ENCODE peak calls at places on chromosomes 11 and 22, in four cellular contexts. A is COLO829; Z is stimulated activated CD4-positive, alpha-beta T cell treated with anti-CD3 and anti-CD28 coated beads, Interleukin-2, amount 100 ng/mL, for 24 hours; W is activated T-helper 1 cell treated with anti-CD3 and anti-CD28 coated beads, Interleukin-2, amount 50 U/mL, for 16 hours. Q is an unnamed sample.

GRCh38 chr22:49433717-49434611 is 393.7 kb downstream of the BRD1 start:
- DNase-seq in A (no peak), Z (no peak), W (no peak), Q (no peak)

GRCh38 chr11:34084637-34085036 is 20.8 kb upstream of the NAT10 start:
- DNase-seq in Z (no peak), A (no peak), W (no peak), Q (no peak)

GRCh38 chr11:21711341-21711740 is 481.5 kb upstream of the ANO5 start:
- DNase-seq in A (no peak), Z (no peak), W (no peak), Q (no peak)

GRCh38 chr11:8267280-8267679 is 3.6 kb upstream of the LMO1 start:
- DNase-seq in W (no peak), A (no peak), Z (no peak), Q (no peak)

GRCh38 chr22:20069331-20070042 is 10.6 kb upstream of the DGCR8 start:
- DNase-seq in W (no peak), A (no peak), Z (no peak), Q (no peak)

GRCh38 chr11:69920500-69921428 is 101.5 kb upstream of the FGF3 start:
- DNase-seq in W (no peak), Z (no peak), A (no peak), Q (no peak)

GRCh38 chr22:48240935-48241230 is 1478.4 kb downstream of the TBC1D22A start:
- DNase-seq in W (no peak), A (no peak), Z (no peak), Q (no peak)

GRCh38 chr11:82225502-82225901 is 508.2 kb downstream of the FAM181B start:
- DNase-seq in W (no peak), A (no peak), Z (no peak), Q (no peak)

GRCh38 chr11:64859542-64860414 is 15.3 kb upstream of the CDC42BPG start:
- DNase-seq in Z (peak; percentile 69), W (no peak), A (no peak), Q (no peak)

GRCh38 chr11:13970986-13971385 is 8.5 kb downstream of the SPON1 start:
- DNase-seq in Z (no peak), W (no peak), A (no peak), Q (no peak)

Q was measured in omental fat pad.